ENCODE peak calls at places on chromosomes 5 and 9, in four cellular contexts. One of them, this sample, is unnamed.

GRCh38 chr9:95226921-95227320 is 90.6 kb downstream of the FANCC start:
- DNase-seq in A549: no peak
- DNase-seq in GM12878: no peak
- DNase-seq in HepG2: no peak
- DNase-seq in this sample: no peak

GRCh38 chr9:100601216-100601615 is 23.3 kb downstream of the CAVIN4 start:
- DNase-seq in A549: peak; percentile 54
- DNase-seq in GM12878: no peak
- DNase-seq in HepG2: peak; percentile 69
- DNase-seq in this sample: peak; percentile 38

GRCh38 chr9:6015278-6016157 is at the start of gene RANBP6:
- DNase-seq in A549: peak; percentile 86
- DNase-seq in GM12878: peak; percentile 51
- DNase-seq in HepG2: peak; percentile 74
- DNase-seq in this sample: peak; percentile 81

GRCh38 chr5:50711280-50711679 is 44.8 kb downstream of the PARP8 start:
- DNase-seq in A549: no peak
- DNase-seq in GM12878: peak; percentile 87
- DNase-seq in HepG2: no peak
- DNase-seq in this sample: no peak

GRCh38 chr5:179263391-179264052 is 81.7 kb downstream of the ADAMTS2 start:
- DNase-seq in A549: no peak
- DNase-seq in GM12878: no peak
- DNase-seq in HepG2: no peak
- DNase-seq in this sample: no peak

GRCh38 chr5:55538621-55539020 is 3.9 kb upstream of the PLPP1 start:
- DNase-seq in A549: no peak
- DNase-seq in GM12878: peak; percentile 33
- DNase-seq in HepG2: no peak
- DNase-seq in this sample: no peak

GRCh38 chr5:130337179-130337888 is 433.1 kb downstream of the CHSY3 start:
- DNase-seq in A549: peak; percentile 34
- DNase-seq in GM12878: no peak
- DNase-seq in HepG2: no peak
- DNase-seq in this sample: no peak

GRCh38 chr5:142311725-142312124 is 13.1 kb downstream of the SPRY4 start:
- DNase-seq in A549: no peak
- DNase-seq in GM12878: no peak
- DNase-seq in HepG2: no peak
- DNase-seq in this sample: no peak

GRCh38 chr9:100346836-100347235 is 5.9 kb downstream of the TEX10 start:
- DNase-seq in A549: no peak
- DNase-seq in GM12878: no peak
- DNase-seq in HepG2: no peak
- DNase-seq in this sample: no peak

GRCh38 chr5:98173334-98173733 is 600.1 kb upstream of the RGMB start:
- DNase-seq in A549: no peak
- DNase-seq in GM12878: no peak
- DNase-seq in HepG2: no peak
- DNase-seq in this sample: no peak

GRCh38 chr5:1444361-1445189 is 665 bp downstream of the SLC6A3 start:
- DNase-seq in A549: no peak
- DNase-seq in GM12878: no peak
- DNase-seq in HepG2: no peak
- DNase-seq in this sample: no peak

GRCh38 chr5:83179966-83180365 is 102.6 kb downstream of the XRCC4 start:
- DNase-seq in A549: no peak
- DNase-seq in GM12878: no peak
- DNase-seq in HepG2: no peak
- DNase-seq in this sample: no peak

GRCh38 chr9:125143377-125144090 is at the start of gene SCAI:
- DNase-seq in A549: peak; percentile 99
- DNase-seq in GM12878: peak; percentile 95
- DNase-seq in HepG2: peak; percentile 97
- DNase-seq in this sample: peak; percentile 98
- TF ChIP-seq REST in A549: no peak
- TF ChIP-seq REST in GM12878: no peak
- TF ChIP-seq REST in HepG2: no peak
- TF ChIP-seq REST in this sample: no peak

GRCh38 chr9:14027114-14027812 is 286.7 kb downstream of the NFIB start:
- DNase-seq in A549: no peak
- DNase-seq in GM12878: no peak
- DNase-seq in HepG2: no peak
- DNase-seq in this sample: no peak
- TF ChIP-seq EP300 in A549: no peak
- TF ChIP-seq EP300 in GM12878: no peak
- TF ChIP-seq EP300 in HepG2: no peak
- TF ChIP-seq EP300 in this sample: no peak

GRCh38 chr5:321233-321725 is at the start of gene AHRR:
- DNase-seq in A549: peak; percentile 57
- DNase-seq in GM12878: no peak
- DNase-seq in HepG2: peak; percentile 12
- DNase-seq in this sample: peak; percentile 92
- TF ChIP-seq BHLHE40 in A549: peak; percentile 77
- TF ChIP-seq BHLHE40 in GM12878: peak; percentile 98
- TF ChIP-seq BHLHE40 in HepG2: peak; percentile 74
- TF ChIP-seq BHLHE40 in this sample: peak; percentile 88

DNA sequence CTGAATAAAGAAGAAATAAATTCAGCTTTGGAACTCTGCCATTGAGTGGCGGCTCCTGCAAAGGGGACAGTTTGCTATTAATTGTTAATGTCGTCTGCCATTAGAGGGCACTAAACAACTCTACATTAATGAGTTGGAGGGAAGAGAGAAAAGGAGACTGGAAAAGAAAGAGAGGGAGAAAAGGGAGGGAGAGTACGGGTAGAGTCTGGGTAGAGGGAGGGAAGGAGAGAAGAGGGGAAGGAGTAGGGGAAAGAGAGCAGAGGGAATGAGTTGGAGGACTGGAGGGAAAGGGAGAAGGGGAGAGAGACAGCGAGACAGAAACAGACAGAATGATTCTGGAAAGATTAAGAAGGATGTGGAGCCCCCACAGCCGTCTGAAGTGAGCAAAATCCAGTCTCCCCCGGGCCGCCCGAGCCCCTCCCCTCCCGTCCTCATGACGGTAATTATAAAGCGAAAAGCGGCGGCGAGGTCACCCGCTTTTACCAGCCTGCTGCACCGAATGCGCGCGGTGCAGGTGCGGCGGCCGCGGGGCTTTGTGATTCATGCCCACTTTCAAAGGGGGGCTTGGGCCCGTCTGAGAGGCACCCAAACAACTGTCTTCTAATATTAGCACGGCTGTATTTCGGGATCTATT is 1.9 kb upstream of the FST start:
- DNase-seq in A549: peak; percentile 72
- DNase-seq in GM12878: no peak
- DNase-seq in HepG2: peak; percentile 79
- DNase-seq in this sample: no peak
- TF ChIP-seq REST in A549: no peak
- TF ChIP-seq REST in GM12878: no peak
- TF ChIP-seq REST in HepG2: peak; percentile 46
- TF ChIP-seq REST in this sample: no peak

GRCh38 chr9:28050046-28050445 is 476.8 kb upstream of the C9orf72 start:
- DNase-seq in A549: no peak
- DNase-seq in GM12878: no peak
- DNase-seq in HepG2: no peak
- DNase-seq in this sample: no peak

GRCh38 chr9:28053378-28053777 is 480.1 kb upstream of the C9orf72 start:
- DNase-seq in A549: no peak
- DNase-seq in GM12878: no peak
- DNase-seq in HepG2: no peak
- DNase-seq in this sample: no peak

GRCh38 chr9:28051559-28051958 is 478.3 kb upstream of the C9orf72 start:
- DNase-seq in A549: no peak
- DNase-seq in GM12878: no peak
- DNase-seq in HepG2: no peak
- DNase-seq in this sample: no peak

GRCh38 chr9:28056006-28056405 is 482.7 kb upstream of the C9orf72 start:
- DNase-seq in A549: no peak
- DNase-seq in GM12878: no peak
- DNase-seq in HepG2: no peak
- DNase-seq in this sample: no peak

GRCh38 chr9:28052104-28052503 is 478.8 kb upstream of the C9orf72 start:
- DNase-seq in A549: no peak
- DNase-seq in GM12878: no peak
- DNase-seq in HepG2: no peak
- DNase-seq in this sample: no peak
- TF ChIP-seq EP300 in A549: no peak
- TF ChIP-seq EP300 in GM12878: no peak
- TF ChIP-seq EP300 in HepG2: no peak
- TF ChIP-seq EP300 in this sample: no peak

DNA sequence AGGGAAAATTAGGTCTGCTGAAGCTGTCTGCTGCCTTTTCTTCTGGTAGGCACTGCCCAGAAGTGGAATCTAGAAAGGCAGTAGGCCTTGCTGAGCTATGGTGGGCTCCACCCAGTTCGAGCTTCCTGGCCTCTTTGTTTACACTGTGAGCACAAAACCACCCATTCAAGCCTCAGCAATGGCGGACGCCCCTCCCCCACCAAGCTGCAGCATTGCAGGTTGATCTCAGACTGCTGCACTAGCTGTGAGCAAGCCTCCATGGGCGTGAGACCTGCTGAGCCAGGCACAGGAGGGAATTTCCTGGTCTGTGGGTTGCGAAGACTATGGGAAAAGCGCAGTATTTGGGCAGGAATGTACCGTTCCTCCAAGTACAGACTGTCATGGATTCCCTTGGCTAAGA is 18.5 kb downstream of the AGTPBP1 start:
- DNase-seq in A549: no peak
- DNase-seq in GM12878: no peak
- DNase-seq in HepG2: peak; percentile 90
- DNase-seq in this sample: no peak
- TF ChIP-seq BHLHE40 in A549: no peak
- TF ChIP-seq BHLHE40 in GM12878: no peak
- TF ChIP-seq BHLHE40 in HepG2: no peak
- TF ChIP-seq BHLHE40 in this sample: no peak

GRCh38 chr5:39541920-39542319 is 117.1 kb upstream of the DAB2 start:
- DNase-seq in A549: no peak
- DNase-seq in GM12878: no peak
- DNase-seq in HepG2: no peak
- DNase-seq in this sample: no peak

GRCh38 chr5:39539470-39539869 is 114.7 kb upstream of the DAB2 start:
- DNase-seq in A549: no peak
- DNase-seq in GM12878: no peak
- DNase-seq in HepG2: no peak
- DNase-seq in this sample: no peak

GRCh38 chr5:39542511-39542910 is 117.7 kb upstream of the DAB2 start:
- DNase-seq in A549: no peak
- DNase-seq in GM12878: no peak
- DNase-seq in HepG2: no peak
- DNase-seq in this sample: no peak

GRCh38 chr5:39547548-39548154 is 122.9 kb upstream of the DAB2 start:
- DNase-seq in A549: peak; percentile 56
- DNase-seq in GM12878: no peak
- DNase-seq in HepG2: peak; percentile 41
- DNase-seq in this sample: peak; percentile 54

GRCh38 chr5:39543335-39543734 is 118.6 kb upstream of the DAB2 start:
- DNase-seq in A549: peak; percentile 10
- DNase-seq in GM12878: no peak
- DNase-seq in HepG2: no peak
- DNase-seq in this sample: peak; percentile 11
- TF ChIP-seq REST in A549: no peak
- TF ChIP-seq REST in GM12878: no peak
- TF ChIP-seq REST in HepG2: no peak
- TF ChIP-seq REST in this sample: no peak